ENCODE peak calls at places on chromosome 6, in nine cellular contexts. A is pons; N is activated T-helper 1 cell treated with anti-CD3 and anti-CD28 coated beads, Interleukin-2, amount 50 U/mL, for 16 hours; M is activated CD4-positive, alpha-beta T cell treated with anti-CD3 and anti-CD28 coated beads, Interleukin-2, amount 10 ng/mL, durations not matched to agents 7 days and 5 days; D is ACHN; E is substantia nigra; Y is fibroblast of the aortic adventitia; G is stimulated activated CD8-positive, alpha-beta memory T cell treated with anti-CD3 and anti-CD28 coated beads, Interleukin-12 subunit alpha, Interleukin-12 subunit beta, amount 100 ng/mL, for 1 hour; O is GM23338. K is an unnamed sample.

GRCh38 chr6:138981416-138981815 is 6.6 kb downstream of the REPS1 start:
- DNase-seq in A (no peak), N (no peak), M (no peak), D (no peak), E (no peak), Y (peak), G (no peak), O (no peak), K (no peak)

GRCh38 chr6:150267686-150268561 is 100.9 kb upstream of the IYD start:
- DNase-seq in A (peak), N (no peak), M (no peak), D (no peak), E (no peak), Y (peak), G (no peak), O (peak), K (no peak)

GRCh38 chr6:35473849-35474128 is 5.6 kb downstream of the RPL10A start:
- DNase-seq in A (no peak), N (no peak), M (no peak), D (no peak), E (no peak), Y (no peak), G (no peak), O (peak), K (no peak)

GRCh38 chr6:32190054-32190945 is at the start of gene PBX2:
- DNase-seq in A (peak), N (peak), M (peak), D (peak), E (peak), Y (peak), G (peak), O (peak), K (peak)

GRCh38 chr6:138577151-138577915 is 78.0 kb upstream of the NHSL1 start:
- DNase-seq in A (no peak), N (no peak), M (no peak), D (peak), E (no peak), Y (no peak), G (no peak), O (no peak), K (no peak)

GRCh38 chr6:11263185-11263817 is 30.8 kb upstream of the NEDD9 start:
- DNase-seq in A (no peak), N (no peak), M (no peak), D (peak), E (no peak), Y (peak), G (no peak), O (no peak), K (no peak)

GRCh38 chr6:133436652-133437051 is 195.5 kb downstream of the EYA4 start:
- DNase-seq in A (no peak), N (no peak), M (no peak), D (no peak), E (no peak), Y (peak), G (no peak), O (no peak), K (no peak)

GRCh38 chr6:44059359-44060342 is 67.6 kb downstream of the MRPL14 start:
- DNase-seq in A (no peak), N (no peak), M (no peak), D (peak), E (no peak), Y (peak), G (no peak), O (no peak), K (no peak)

GRCh38 chr6:63478751-63479150 is 93.5 kb upstream of the LOC128125822 start:
- DNase-seq in A (no peak), N (no peak), M (no peak), D (no peak), E (no peak), Y (no peak), G (no peak), O (no peak), K (no peak)

GRCh38 chr6:47129129-47129528 is 87.0 kb upstream of the ADGRF1 start:
- DNase-seq in A (no peak), N (no peak), M (no peak), D (no peak), E (no peak), Y (no peak), G (no peak), O (no peak), K (no peak)

GRCh38 chr6:90645634-90646033 is 58.8 kb upstream of the MAP3K7 start:
- DNase-seq in A (no peak), N (no peak), M (no peak), D (no peak), E (no peak), Y (no peak), G (no peak), O (no peak), K (no peak)

GRCh38 chr6:36544228-36544627 is 3.1 kb downstream of the STK38 start:
- DNase-seq in A (no peak), N (no peak), M (peak), D (no peak), E (no peak), Y (peak), G (peak), O (no peak), K (no peak)

GRCh38 chr6:125124250-125124777 is 29.3 kb upstream of the TPD52L1 start:
- DNase-seq in A (no peak), N (no peak), M (no peak), D (no peak), E (no peak), Y (no peak), G (no peak), O (no peak), K (no peak)

GRCh38 chr6:155274106-155274505 is 10.3 kb downstream of the CLDN20 start:
- DNase-seq in A (no peak), N (no peak), M (no peak), D (no peak), E (no peak), Y (peak), G (no peak), O (no peak), K (no peak)

GRCh38 chr6:13447949-13448724 is 39.3 kb downstream of the GFOD1 start:
- DNase-seq in A (no peak), N (no peak), M (no peak), D (no peak), E (no peak), Y (no peak), G (no peak), O (no peak), K (no peak)

GRCh38 chr6:138691595-138692057 is 81.9 kb upstream of the CCDC28A start:
- DNase-seq in A (no peak), N (no peak), M (no peak), D (peak), E (no peak), Y (peak), G (no peak), O (peak), K (no peak)

GRCh38 chr6:37784585-37784967 is 35.0 kb upstream of the ZFAND3 start:
- DNase-seq in A (no peak), N (no peak), M (no peak), D (no peak), E (no peak), Y (no peak), G (no peak), O (peak), K (peak)

GRCh38 chr6:2857580-2858337 is 16.1 kb upstream of the SERPINB1 start:
- DNase-seq in A (no peak), N (peak), M (peak), D (no peak), E (no peak), Y (peak), G (no peak), O (no peak), K (peak)

GRCh38 chr6:7881765-7882500 is 28.7 kb downstream of the TXNDC5 start:
- DNase-seq in A (no peak), N (no peak), M (no peak), D (peak), E (no peak), Y (no peak), G (no peak), O (no peak), K (no peak)

GRCh38 chr6:140897804-140898573 is 1234.7 kb upstream of the GJE1 start:
- DNase-seq in A (no peak), N (no peak), M (no peak), D (no peak), E (no peak), Y (no peak), G (no peak), O (no peak), K (no peak)

GRCh38 chr6:92354270-92354831 is 1065.0 kb downstream of the EPHA7 start:
- DNase-seq in A (no peak), N (no peak), M (no peak), D (no peak), E (no peak), Y (no peak), G (no peak), O (no peak), K (no peak)

GRCh38 chr6:155227076-155227475 is 36.7 kb upstream of the CLDN20 start:
- DNase-seq in A (no peak), N (no peak), M (no peak), D (no peak), E (no peak), Y (no peak), G (no peak), O (peak), K (no peak)

GRCh38 chr6:30007132-30007764 is 53.8 kb upstream of the POLR1H start:
- DNase-seq in A (no peak), N (no peak), M (no peak), D (no peak), E (no peak), Y (no peak), G (no peak), O (peak), K (no peak)

GRCh38 chr6:722608-723007 is 29.7 kb upstream of the EXOC2 start:
- DNase-seq in A (no peak), N (no peak), M (no peak), D (no peak), E (no peak), Y (peak), G (no peak), O (no peak), K (no peak)

GRCh38 chr6:29722773-29723665 is at the start of gene HLA-F:
- DNase-seq in A (peak), N (peak), M (peak), D (peak), E (no peak), Y (peak), G (peak), O (peak), K (peak)

GRCh38 chr6:146545608-146546007 is 2.0 kb downstream of the RAB32 start:
- DNase-seq in A (peak), N (no peak), M (no peak), D (peak), E (no peak), Y (peak), G (no peak), O (no peak), K (no peak)

GRCh38 chr6:85490516-85491248 is 40.8 kb downstream of the NT5E start:
- DNase-seq in A (no peak), N (no peak), M (no peak), D (no peak), E (no peak), Y (peak), G (no peak), O (no peak), K (no peak)

GRCh38 chr6:9225441-9225871 is 790.1 kb upstream of the SLC35B3 start:
- DNase-seq in A (no peak), N (no peak), M (no peak), D (no peak), E (no peak), Y (peak), G (no peak), O (no peak), K (no peak)

GRCh38 chr6:137020771-137021170 is 24.0 kb downstream of the IL20RA start:
- DNase-seq in A (no peak), N (no peak), M (no peak), D (no peak), E (no peak), Y (no peak), G (no peak), O (no peak), K (no peak)

GRCh38 chr6:43746613-43747101 is 23.4 kb upstream of the VEGFA start:
- DNase-seq in A (no peak), N (no peak), M (no peak), D (no peak), E (no peak), Y (no peak), G (no peak), O (no peak), K (no peak)

GRCh38 chr6:166824146-166824879 is 132.0 kb downstream of the RNASET2 start:
- DNase-seq in A (no peak), N (no peak), M (no peak), D (no peak), E (no peak), Y (no peak), G (no peak), O (no peak), K (no peak)

GRCh38 chr6:16265351-16266341 is 27.3 kb downstream of the GMPR start:
- DNase-seq in A (no peak), N (no peak), M (no peak), D (no peak), E (no peak), Y (no peak), G (no peak), O (no peak), K (no peak)

GRCh38 chr6:84077645-84078044 is 44.1 kb downstream of the MRAP2 start:
- DNase-seq in A (no peak), N (no peak), M (no peak), D (no peak), E (no peak), Y (no peak), G (no peak), O (no peak), K (no peak)

GRCh38 chr6:104955927-104956662 is 812 bp upstream of the LIN28B start:
- DNase-seq in A (no peak), N (no peak), M (no peak), D (no peak), E (no peak), Y (no peak), G (no peak), O (peak), K (peak)

K was measured in NCI-H2227 treated with DMSO at 0.1 percent for 48 hours.